ENCODE peak calls at places on chromosome 14, in five cellular contexts. X is H1, A is WTC11, J is HCT116, G is HepG2. D is an unnamed sample.
A peak's percentile ranks its signal among the peaks of the same experiment; 100 is the strongest.

GRCh38 chr14:48748151-48748550 is 838.0 kb downstream of the RPS29 start:
- DNase-seq in X (no peak), A (no peak), J (no peak), G (no peak), D (no peak)

GRCh38 chr14:81449114-81449513 is 49.0 kb upstream of the STON2 start:
- DNase-seq in X (no peak), A (no peak), J (no peak), G (peak; percentile 16), D (no peak)

GRCh38 chr14:100726467-100726811 is 253 bp upstream of the DLK1 start:
- DNase-seq in X (no peak), A (peak; percentile 42), J (no peak), G (no peak), D (no peak)

GRCh38 chr14:55807536-55807935 is 227.5 kb downstream of the KTN1 start:
- DNase-seq in X (no peak), A (no peak), J (no peak), G (no peak), D (no peak)

GRCh38 chr14:92595267-92595666 is 81.7 kb downstream of the RIN3 start:
- DNase-seq in X (no peak), A (no peak), J (no peak), G (no peak), D (no peak)

GRCh38 chr14:51478241-51478640 is 173.5 kb upstream of the FRMD6 start:
- DNase-seq in X (no peak), A (no peak), J (no peak), G (no peak), D (no peak)

GRCh38 chr14:106564058-106564643 is 1037.8 kb downstream of the TMEM121 start:
- DNase-seq in X (peak; percentile 49), A (no peak), J (no peak), G (peak; percentile 43), D (peak; percentile 24)

GRCh38 chr14:99721792-99722516 is 37.9 kb downstream of the CYP46A1 start:
- DNase-seq in X (peak; percentile 24), A (no peak), J (no peak), G (no peak), D (no peak)

GRCh38 chr14:72177246-72177645 is 245.0 kb downstream of the RGS6 start:
- DNase-seq in X (no peak), A (no peak), J (no peak), G (no peak), D (no peak)

GRCh38 chr14:65164068-65164824 is 61.9 kb upstream of the MAX start:
- DNase-seq in X (no peak), A (no peak), J (peak; percentile 51), G (peak; percentile 43), D (peak; percentile 47)

GRCh38 chr14:66082009-66082408 is 404.2 kb upstream of the CCDC196 start:
- DNase-seq in X (no peak), A (no peak), J (no peak), G (no peak), D (no peak)

GRCh38 chr14:33837943-33838683 is 112.8 kb downstream of the EGLN3 start:
- DNase-seq in X (no peak), A (no peak), J (no peak), G (no peak), D (no peak)

GRCh38 chr14:68716698-68717097 is 76.2 kb downstream of the ZFP36L1 start:
- DNase-seq in X (no peak), A (no peak), J (no peak), G (peak; percentile 87), D (no peak)

GRCh38 chr14:44154889-44155288 is 352.2 kb downstream of the FSCB start:
- DNase-seq in X (no peak), A (no peak), J (no peak), G (no peak), D (no peak)

GRCh38 chr14:92954933-92955332 is 32.0 kb downstream of the CHGA start:
- DNase-seq in X (no peak), A (no peak), J (no peak), G (no peak), D (no peak)

GRCh38 chr14:22375321-22375930 is 213.6 kb downstream of the DAD1 start:
- DNase-seq in X (no peak), A (no peak), J (peak; percentile 53), G (peak; percentile 79), D (peak; percentile 33)

GRCh38 chr14:68512088-68512487 is 280.8 kb downstream of the ZFP36L1 start:
- DNase-seq in X (no peak), A (no peak), J (no peak), G (no peak), D (no peak)

GRCh38 chr14:73059326-73059725 is 992 bp downstream of the RBM25 start:
- DNase-seq in X (no peak), A (no peak), J (no peak), G (peak; percentile 10), D (no peak)

GRCh38 chr14:61112506-61112905 is 131.5 kb downstream of the SLC38A6 start:
- DNase-seq in X (no peak), A (no peak), J (no peak), G (no peak), D (no peak)

GRCh38 chr14:39957290-39957689 is 525.1 kb upstream of the FBXO33 start:
- DNase-seq in X (no peak), A (no peak), J (no peak), G (no peak), D (no peak)

GRCh38 chr14:60807971-60808370 is 73.4 kb downstream of the MNAT1 start:
- DNase-seq in X (no peak), A (no peak), J (no peak), G (no peak), D (no peak)

GRCh38 chr14:102545461-102546265 is 36.1 kb upstream of the ANKRD9 start:
- DNase-seq in X (peak; percentile 73), A (peak; percentile 51), J (no peak), G (peak; percentile 63), D (no peak)

GRCh38 chr14:102544034-102544744 is 34.6 kb upstream of the ANKRD9 start:
- DNase-seq in X (peak; percentile 70), A (peak; percentile 44), J (no peak), G (peak; percentile 59), D (no peak)

GRCh38 chr14:102541771-102542170 is 32.2 kb upstream of the ANKRD9 start:
- DNase-seq in X (no peak), A (no peak), J (no peak), G (no peak), D (no peak)

GRCh38 chr14:102547067-102547466 is 37.5 kb upstream of the ANKRD9 start:
- DNase-seq in X (no peak), A (no peak), J (no peak), G (no peak), D (no peak)

DNA sequence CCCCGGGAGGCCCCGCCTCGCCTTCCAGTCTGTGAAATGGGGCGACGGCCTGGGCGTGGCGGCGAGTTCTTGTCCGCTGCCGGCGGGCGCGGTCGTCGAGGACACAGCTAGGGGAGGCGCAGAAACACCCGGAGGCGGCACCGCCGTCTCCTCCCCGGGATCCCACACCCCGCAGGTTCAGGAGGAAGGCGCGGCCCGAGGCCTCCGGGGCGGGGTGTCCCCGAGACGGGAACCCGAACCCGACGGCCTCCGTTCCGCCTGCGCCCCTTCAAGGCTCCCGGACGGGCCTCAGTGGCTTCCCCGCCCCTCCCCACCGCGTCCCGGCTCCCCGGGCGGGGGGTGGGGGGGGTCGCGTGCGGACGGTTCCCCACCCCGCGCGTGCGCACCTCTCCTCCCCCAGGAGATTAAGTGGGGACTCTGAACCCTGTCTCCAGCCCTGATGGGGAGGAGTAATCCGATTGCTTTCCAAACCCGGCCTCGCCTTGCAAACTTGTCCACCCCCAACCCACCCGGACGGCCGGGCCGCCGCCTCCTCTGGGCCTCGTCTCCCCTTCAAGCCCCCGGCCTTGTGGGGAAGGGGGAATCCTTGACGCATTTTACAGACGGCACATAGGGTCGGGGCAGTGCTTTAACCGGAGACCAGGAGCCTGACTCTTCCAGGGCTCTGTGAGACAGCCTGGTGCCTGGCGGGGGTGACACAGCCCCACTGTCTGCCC is 35.3 kb upstream of the ANKRD9 start:
- DNase-seq in X (peak; percentile 74), A (peak; percentile 44), J (no peak), G (peak; percentile 82), D (no peak)
- TF ChIP-seq SP1 in X (no peak), A (no peak), J (no peak), G (no peak), D (no peak)

DNA sequence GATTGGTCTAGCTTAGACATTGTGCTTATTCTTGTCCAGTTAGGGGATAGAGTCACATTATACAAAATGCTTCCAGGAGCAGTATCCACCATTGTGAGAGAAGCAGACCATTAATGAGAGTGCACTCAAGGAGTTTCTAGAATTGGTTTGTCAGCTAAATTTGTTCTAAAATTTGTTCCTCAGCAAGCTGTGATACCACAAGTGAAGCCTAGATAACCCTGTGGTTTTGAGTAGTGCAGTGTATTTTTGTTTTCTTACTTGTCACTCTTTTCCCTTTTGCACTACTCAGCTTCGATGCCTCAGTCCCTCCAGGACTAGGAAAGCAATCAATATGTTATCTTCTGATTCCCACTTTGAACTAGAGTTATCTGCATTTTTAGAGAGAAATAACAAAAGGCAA is 42.5 kb upstream of the AKAP6 start:
- DNase-seq in X (no peak), A (no peak), J (no peak), G (no peak), D (no peak)
- TF ChIP-seq SP1 in X (no peak), A (no peak), J (no peak), G (no peak), D (no peak)

DNA sequence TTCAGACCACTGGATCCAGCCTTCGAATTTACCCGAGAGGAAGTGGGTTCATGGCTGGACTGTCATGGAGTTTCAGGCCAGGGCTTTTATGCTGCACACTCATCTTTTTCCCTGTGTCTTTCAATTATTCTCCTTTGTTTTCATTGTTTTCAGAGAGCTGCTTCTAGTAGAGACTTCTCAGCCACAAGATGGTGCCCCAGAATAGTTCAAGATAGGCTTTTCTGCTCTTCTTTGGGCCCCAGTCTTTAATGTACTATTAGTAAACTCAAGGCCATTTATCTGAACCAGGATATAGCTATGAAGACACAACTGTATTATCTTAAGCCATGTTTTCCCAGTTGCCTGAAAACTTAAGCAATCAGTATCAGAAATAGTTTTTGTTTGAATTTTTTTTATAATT is 30.4 kb upstream of the PSMA6 start:
- DNase-seq in X (no peak), A (no peak), J (no peak), G (no peak), D (no peak)
- TF ChIP-seq SP1 in X (no peak), A (no peak), J (no peak), G (no peak), D (no peak)

GRCh38 chr14:52944267-52944666 is 6.6 kb downstream of the FERMT2 start:
- DNase-seq in X (no peak), A (no peak), J (no peak), G (no peak), D (no peak)
- TF ChIP-seq SP1 in X (no peak), A (no peak), J (no peak), G (no peak), D (no peak)

D was measured in HEK293T.